ENCODE peak calls at places on chromosomes 3 and 15, in seven cellular contexts. B, O, X, R, F, T and A are unnamed samples.

GRCh38 chr3:195900426-195901355 is 7.7 kb downstream of the TNK2 start:
- DNase-seq in O (peak), T (no peak), B (peak), F (no peak), R (peak), X (no peak), A (no peak)

GRCh38 chr3:151135548-151136337 is 50.3 kb downstream of the MED12L start:
- DNase-seq in O (peak), R (peak), X (no peak), F (no peak), B (no peak), T (no peak), A (peak)

GRCh38 chr3:53425936-53426335 is 68.5 kb upstream of the CACNA1D start:
- DNase-seq in R (no peak), O (no peak), F (no peak), B (no peak), X (no peak), T (no peak), A (no peak)

GRCh38 chr15:80106051-80106450 is 46.6 kb downstream of the ZFAND6 start:
- DNase-seq in R (peak), B (peak), O (peak), F (peak), X (no peak), T (no peak), A (no peak)

GRCh38 chr15:69793436-69793782 is 304.3 kb downstream of the TLE3 start:
- DNase-seq in B (no peak), X (no peak), T (no peak), F (no peak), O (no peak), R (no peak), A (no peak)

GRCh38 chr3:128761392-128761791 is 35.4 kb downstream of the RAB7A start:
- DNase-seq in O (no peak), R (no peak), F (no peak), X (no peak), B (no peak), T (no peak), A (no peak)

GRCh38 chr3:118809696-118810498 is 224.7 kb downstream of the IGSF11 start:
- DNase-seq in F (no peak), O (no peak), R (no peak), T (no peak), X (no peak), B (no peak), A (no peak)

GRCh38 chr3:27094721-27095120 is 274.5 kb downstream of the NEK10 start:
- DNase-seq in R (no peak), F (no peak), O (no peak), X (no peak), B (no peak), T (no peak), A (no peak)

GRCh38 chr3:65550137-65550536 is 488.6 kb downstream of the MAGI1 start:
- DNase-seq in O (no peak), X (no peak), B (no peak), F (no peak), T (no peak), R (no peak), A (no peak)

GRCh38 chr3:126986001-126986400 is 3.1 kb downstream of the PLXNA1 start:
- DNase-seq in F (no peak), R (peak), O (no peak), B (no peak), X (no peak), T (peak), A (no peak)

GRCh38 chr3:49476563-49476962 is 6.5 kb downstream of the DAG1 start:
- DNase-seq in T (no peak), B (no peak), R (peak), X (peak), O (peak), F (no peak), A (no peak)

GRCh38 chr3:81823882-81824395 is 62.5 kb upstream of the GBE1 start:
- DNase-seq in T (peak), F (no peak), R (peak), O (no peak), B (no peak), X (peak), A (peak)

GRCh38 chr15:33448961-33449611 is 138.3 kb downstream of the RYR3 start:
- DNase-seq in X (peak), R (no peak), F (no peak), B (no peak), T (no peak), O (peak), A (no peak)

GRCh38 chr3:5017953-5018531 is 38.8 kb downstream of the BHLHE40 start:
- DNase-seq in B (no peak), F (no peak), R (peak), T (no peak), O (peak), X (peak), A (no peak)

GRCh38 chr3:58691997-58692396 is 25.4 kb upstream of the FAM3D start:
- DNase-seq in X (no peak), R (peak), F (peak), T (no peak), O (peak), B (no peak), A (no peak)

GRCh38 chr3:117589454-117589853 is 879.9 kb downstream of the TUSC7 start:
- DNase-seq in B (no peak), O (no peak), R (peak), F (no peak), X (peak), T (peak), A (peak)

GRCh38 chr3:149395107-149396089 is 17.9 kb upstream of the TM4SF1 start:
- DNase-seq in B (no peak), O (peak), F (no peak), X (peak), R (peak), T (no peak), A (peak)

GRCh38 chr3:178083906-178084823 is 452.1 kb upstream of the KCNMB2 start:
- DNase-seq in O (peak), T (peak), B (no peak), X (no peak), R (no peak), F (no peak), A (peak)

GRCh38 chr3:36840453-36840921 is 76.1 kb upstream of the DCLK3 start:
- DNase-seq in O (no peak), T (no peak), X (no peak), B (no peak), F (no peak), R (no peak), A (no peak)

GRCh38 chr3:174229916-174230315 is 629.2 kb upstream of the NAALADL2 start:
- DNase-seq in R (peak), O (no peak), B (no peak), T (no peak), F (no peak), X (no peak), A (no peak)

GRCh38 chr3:38829404-38829803 is 13.4 kb upstream of the SCN10A start:
- DNase-seq in R (peak), F (no peak), B (peak), O (peak), T (no peak), X (peak), A (no peak)

GRCh38 chr15:38605744-38606143 is 41.1 kb upstream of the RASGRP1 start:
- DNase-seq in B (no peak), O (no peak), T (no peak), X (peak), F (no peak), R (no peak), A (no peak)

GRCh38 chr3:13515036-13515435 is 33.9 kb upstream of the FBLN2 start:
- DNase-seq in T (no peak), X (no peak), R (no peak), F (no peak), B (no peak), O (no peak), A (no peak)

GRCh38 chr15:57183041-57183440 is 193.3 kb upstream of the CGNL1 start:
- DNase-seq in R (peak), B (peak), X (no peak), O (no peak), F (no peak), T (no peak), A (no peak)

GRCh38 chr15:84840741-84841429 is 23.7 kb downstream of the ALPK3 start:
- DNase-seq in T (no peak), B (peak), X (peak), F (no peak), R (peak), O (no peak), A (no peak)

GRCh38 chr15:34039180-34039486 is at the start of gene AVEN:
- DNase-seq in B (no peak), R (no peak), O (no peak), X (no peak), F (no peak), T (no peak), A (no peak)

GRCh38 chr15:59170295-59170881 is 36.3 kb upstream of the LDHAL6B start:
- DNase-seq in F (no peak), B (peak), O (peak), R (peak), T (no peak), X (peak), A (no peak)

GRCh38 chr15:53256043-53256442 is 465.9 kb upstream of the ONECUT1 start:
- DNase-seq in R (no peak), B (no peak), T (no peak), F (no peak), X (no peak), O (no peak), A (no peak)

GRCh38 chr15:94040523-94041248 is 190.7 kb upstream of the MCTP2 start:
- DNase-seq in R (peak), F (no peak), X (no peak), O (no peak), B (no peak), T (no peak), A (no peak)

GRCh38 chr15:57036352-57036751 is 117.9 kb downstream of the TCF12 start:
- DNase-seq in O (no peak), R (no peak), B (no peak), F (no peak), T (no peak), X (no peak), A (no peak)

GRCh38 chr3:17967111-17967510 is 224.7 kb upstream of the TBC1D5 start:
- DNase-seq in O (no peak), F (no peak), B (no peak), X (no peak), T (no peak), R (no peak), A (no peak)

GRCh38 chr15:41568350-41569017 is 9.5 kb downstream of the TYRO3 start:
- DNase-seq in B (no peak), O (no peak), X (peak), R (no peak), F (no peak), T (no peak), A (no peak)

GRCh38 chr3:15264486-15264885 is 58.4 kb downstream of the CAPN7 start:
- DNase-seq in F (no peak), R (no peak), T (no peak), O (no peak), B (no peak), X (peak), A (no peak)

GRCh38 chr3:118943597-118943996 is 91.0 kb downstream of the IGSF11 start:
- DNase-seq in T (no peak), R (no peak), F (no peak), O (no peak), B (no peak), X (no peak), A (no peak)

GRCh38 chr3:136698361-136698760 is 53.8 kb downstream of the STAG1 start:
- DNase-seq in T (no peak), F (no peak), X (no peak), B (no peak), O (no peak), R (peak), A (no peak)

GRCh38 chr3:123338021-123338619 is 110.8 kb downstream of the ADCY5 start:
- DNase-seq in F (no peak), X (no peak), T (no peak), B (no peak), R (no peak), O (no peak), A (peak)

GRCh38 chr15:69509131-69509530 is 56.5 kb downstream of the RPLP1 start:
- DNase-seq in R (peak), O (peak), T (no peak), F (no peak), X (peak), B (no peak), A (no peak)

GRCh38 chr3:179410317-179410716 is 41.0 kb downstream of the GNB4 start:
- DNase-seq in F (no peak), B (peak), T (no peak), X (no peak), R (peak), O (peak), A (no peak)

GRCh38 chr3:106256249-106256957 is 387.6 kb upstream of the CBLB start:
- DNase-seq in B (no peak), R (no peak), X (no peak), O (no peak), T (no peak), F (no peak), A (no peak)